ENCODE peak calls at places on chromosomes 2 and 18, in six cellular contexts. R is Kasumi-1, S is COLO829, Z is progenitor cell of endocrine pancreas, B is DND-41, O is cardiac muscle cell. J is an unnamed sample.

GRCh38 chr2:16663121-16663905 is 2.3 kb downstream of the CYRIA start:
- DNase-seq in R (no peak), S (no peak), Z (no peak), B (no peak), O (peak), J (no peak)

GRCh38 chr2:177326005-177326404 is 61.5 kb upstream of the NFE2L2 start:
- DNase-seq in R (no peak), S (no peak), Z (no peak), B (no peak), O (no peak), J (no peak)

GRCh38 chr18:22314001-22314400 is 103.7 kb downstream of the CTAGE1 start:
- DNase-seq in R (no peak), S (no peak), Z (no peak), B (no peak), O (no peak), J (no peak)

GRCh38 chr2:30511122-30512083 is 64.4 kb downstream of the LCLAT1 start:
- DNase-seq in R (no peak), S (no peak), Z (no peak), B (no peak), O (no peak), J (peak)

GRCh38 chr2:232937278-232937906 is 67.3 kb downstream of the SNORC start:
- DNase-seq in R (no peak), S (no peak), Z (no peak), B (no peak), O (no peak), J (no peak)

GRCh38 chr2:216298719-216299118 is 73.6 kb downstream of the MARCHF4 start:
- DNase-seq in R (no peak), S (no peak), Z (no peak), B (no peak), O (no peak), J (no peak)

GRCh38 chr18:76974345-76974744 is 152.0 kb downstream of the ZNF236 start:
- DNase-seq in R (no peak), S (no peak), Z (no peak), B (no peak), O (no peak), J (no peak)

GRCh38 chr2:182685552-182685951 is 30.5 kb upstream of the DNAJC10 start:
- DNase-seq in R (no peak), S (no peak), Z (no peak), B (no peak), O (no peak), J (no peak)

GRCh38 chr2:234514099-234514498 is 17.2 kb upstream of the ARL4C start:
- DNase-seq in R (no peak), S (no peak), Z (no peak), B (no peak), O (no peak), J (no peak)

GRCh38 chr2:144854596-144854995 is 334.7 kb upstream of the ZEB2 start:
- DNase-seq in R (no peak), S (no peak), Z (no peak), B (no peak), O (no peak), J (no peak)

GRCh38 chr2:54575379-54575888 is 119.3 kb downstream of the SPTBN1 start:
- DNase-seq in R (no peak), S (no peak), Z (no peak), B (no peak), O (no peak), J (no peak)

GRCh38 chr2:233441161-233442027 is 87.1 kb downstream of the DGKD start:
- DNase-seq in R (no peak), S (no peak), Z (no peak), B (no peak), O (no peak), J (no peak)

GRCh38 chr18:46174317-46175039 is 70.3 kb downstream of the HAUS1 start:
- DNase-seq in R (peak), S (no peak), Z (peak), B (peak), O (peak), J (peak)

GRCh38 chr2:41068740-41069139 is 616.9 kb upstream of the SLC8A1 start:
- DNase-seq in R (no peak), S (no peak), Z (no peak), B (no peak), O (no peak), J (no peak)

J was measured in nephron progenitor cell.